ENCODE peak calls at places on chromosomes 7 and 10, in nine cellular contexts. E is cardiac fibroblast, U is heart left ventricle, M is left ventricle myocardium inferior, O is cardiac muscle cell, C is left lung, I is fibroblast of mammary gland, Y is A549, A is kidney epithelial cell. R is an unnamed sample.

GRCh38 chr7:81161459-81162075 is 242.7 kb upstream of the SEMA3C start:
- DNase-seq in E (peak), U (no peak), M (no peak), O (peak), C (no peak), I (peak), Y (peak), A (peak), R (no peak)

GRCh38 chr10:122126763-122127659 is 138.0 kb downstream of the TACC2 start:
- DNase-seq in E (peak), U (no peak), M (no peak), O (peak), C (peak), I (peak), Y (peak), A (peak), R (no peak)

GRCh38 chr10:19412531-19412930 is 363.9 kb downstream of the MALRD1 start:
- DNase-seq in E (peak), U (no peak), M (no peak), O (peak), C (no peak), I (peak), Y (peak), A (peak), R (no peak)

GRCh38 chr7:108152198-108152597 is 22.0 kb upstream of the LAMB4 start:
- DNase-seq in E (no peak), U (no peak), M (no peak), O (no peak), C (no peak), I (no peak), Y (no peak), A (no peak), R (no peak)

GRCh38 chr7:75835688-75836285 is 22.2 kb upstream of the CCL24 start:
- DNase-seq in E (no peak), U (no peak), M (no peak), O (no peak), C (no peak), I (no peak), Y (no peak), A (no peak), R (no peak)

GRCh38 chr7:154953006-154953684 is 49.8 kb downstream of the PAXIP1 start:
- DNase-seq in E (peak), U (peak), M (peak), O (peak), C (no peak), I (peak), Y (peak), A (no peak), R (peak)

GRCh38 chr10:103983367-103983911 is 16.5 kb downstream of the SLK start:
- DNase-seq in E (peak), U (no peak), M (no peak), O (no peak), C (no peak), I (no peak), Y (no peak), A (no peak), R (no peak)

GRCh38 chr7:85030893-85031292 is 156.0 kb downstream of the SEMA3D start:
- DNase-seq in E (peak), U (no peak), M (no peak), O (peak), C (no peak), I (peak), Y (peak), A (peak), R (no peak)

GRCh38 chr7:130959743-130960207 is 225.8 kb upstream of the KLF14 start:
- DNase-seq in E (peak), U (no peak), M (no peak), O (peak), C (no peak), I (peak), Y (peak), A (no peak), R (no peak)

GRCh38 chr7:50069613-50070012 is 23.4 kb downstream of the ZPBP start:
- DNase-seq in E (peak), U (no peak), M (no peak), O (peak), C (no peak), I (no peak), Y (no peak), A (no peak), R (no peak)

GRCh38 chr7:103073989-103074518 is 542 bp downstream of the FBXL13 start:
- DNase-seq in E (no peak), U (no peak), M (no peak), O (no peak), C (no peak), I (no peak), Y (peak), A (no peak), R (no peak)

GRCh38 chr7:25924061-25924460 is 227.9 kb upstream of the NFE2L3 start:
- DNase-seq in E (no peak), U (no peak), M (no peak), O (no peak), C (no peak), I (no peak), Y (no peak), A (no peak), R (no peak)

GRCh38 chr10:71636588-71636987 is 83.0 kb downstream of the C10orf105 start:
- DNase-seq in E (no peak), U (no peak), M (no peak), O (no peak), C (no peak), I (no peak), Y (no peak), A (no peak), R (no peak)

GRCh38 chr7:151665363-151665762 is 145.7 kb upstream of the RHEB start:
- DNase-seq in E (peak), U (peak), M (peak), O (peak), C (peak), I (peak), Y (no peak), A (no peak), R (peak)

GRCh38 chr7:11716185-11716584 is 115.8 kb downstream of the THSD7A start:
- DNase-seq in E (peak), U (peak), M (peak), O (peak), C (no peak), I (peak), Y (peak), A (peak), R (no peak)

GRCh38 chr7:50818324-50818723 is 35.6 kb upstream of the GRB10 start:
- DNase-seq in E (no peak), U (no peak), M (no peak), O (no peak), C (no peak), I (no peak), Y (no peak), A (no peak), R (no peak)

GRCh38 chr7:75055830-75056431 is 17.7 kb downstream of the RCC1L start:
- DNase-seq in E (peak), U (peak), M (no peak), O (peak), C (no peak), I (peak), Y (no peak), A (no peak), R (no peak)

GRCh38 chr7:20508109-20508508 is 107.4 kb upstream of the ABCB5 start:
- DNase-seq in E (no peak), U (no peak), M (no peak), O (no peak), C (no peak), I (no peak), Y (peak), A (no peak), R (no peak)

GRCh38 chr7:116258734-116259133 is 48.4 kb downstream of the TES start:
- DNase-seq in E (peak), U (no peak), M (no peak), O (peak), C (no peak), I (peak), Y (peak), A (no peak), R (no peak)

GRCh38 chr7:26306770-26307169 is 15.1 kb downstream of the SNX10 start:
- DNase-seq in E (no peak), U (no peak), M (no peak), O (no peak), C (no peak), I (peak), Y (no peak), A (no peak), R (no peak)

GRCh38 chr10:47145290-47145934 is 154.6 kb upstream of the GDF10 start:
- DNase-seq in E (no peak), U (no peak), M (no peak), O (no peak), C (no peak), I (no peak), Y (no peak), A (no peak), R (no peak)

GRCh38 chr10:103968441-103969391 is 1.8 kb downstream of the SLK start:
- DNase-seq in E (peak), U (no peak), M (no peak), O (no peak), C (no peak), I (no peak), Y (no peak), A (no peak), R (no peak)

GRCh38 chr10:103772096-103772845 is 83.1 kb downstream of the SH3PXD2A start:
- DNase-seq in E (peak), U (peak), M (peak), O (peak), C (peak), I (peak), Y (peak), A (no peak), R (peak)

GRCh38 chr7:43528581-43529354 is 54.1 kb upstream of the STK17A start:
- DNase-seq in E (no peak), U (no peak), M (no peak), O (no peak), C (no peak), I (no peak), Y (no peak), A (no peak), R (no peak)

GRCh38 chr7:20653636-20654035 is 38.2 kb downstream of the ABCB5 start:
- DNase-seq in E (no peak), U (no peak), M (no peak), O (no peak), C (no peak), I (no peak), Y (no peak), A (no peak), R (no peak)

GRCh38 chr10:97396056-97396455 is 5.1 kb downstream of the RRP12 start:
- DNase-seq in E (no peak), U (no peak), M (no peak), O (no peak), C (no peak), I (no peak), Y (no peak), A (no peak), R (no peak)

GRCh38 chr10:129094813-129095212 is 372.2 kb upstream of the MGMT start:
- DNase-seq in E (no peak), U (no peak), M (no peak), O (no peak), C (no peak), I (no peak), Y (no peak), A (no peak), R (no peak)

GRCh38 chr10:103803941-103804340 is 51.4 kb downstream of the SH3PXD2A start:
- DNase-seq in E (no peak), U (no peak), M (no peak), O (no peak), C (no peak), I (no peak), Y (no peak), A (no peak), R (no peak)

GRCh38 chr10:48466611-48467240 is 138.1 kb downstream of the ARHGAP22 start:
- DNase-seq in E (no peak), U (no peak), M (no peak), O (peak), C (peak), I (no peak), Y (no peak), A (no peak), R (peak)

GRCh38 chr10:33332183-33333031 is 2.1 kb downstream of the NRP1 start:
- DNase-seq in E (peak), U (no peak), M (no peak), O (peak), C (no peak), I (peak), Y (peak), A (no peak), R (no peak)

GRCh38 chr10:33331020-33331557 is 3.4 kb downstream of the NRP1 start:
- DNase-seq in E (no peak), U (no peak), M (no peak), O (no peak), C (no peak), I (peak), Y (no peak), A (no peak), R (no peak)

GRCh38 chr10:33329178-33329577 is 5.3 kb downstream of the NRP1 start:
- DNase-seq in E (no peak), U (no peak), M (no peak), O (no peak), C (no peak), I (no peak), Y (no peak), A (no peak), R (no peak)

GRCh38 chr10:33328253-33328652 is 6.2 kb downstream of the NRP1 start:
- DNase-seq in E (no peak), U (no peak), M (no peak), O (no peak), C (no peak), I (no peak), Y (no peak), A (no peak), R (no peak)

DNA sequence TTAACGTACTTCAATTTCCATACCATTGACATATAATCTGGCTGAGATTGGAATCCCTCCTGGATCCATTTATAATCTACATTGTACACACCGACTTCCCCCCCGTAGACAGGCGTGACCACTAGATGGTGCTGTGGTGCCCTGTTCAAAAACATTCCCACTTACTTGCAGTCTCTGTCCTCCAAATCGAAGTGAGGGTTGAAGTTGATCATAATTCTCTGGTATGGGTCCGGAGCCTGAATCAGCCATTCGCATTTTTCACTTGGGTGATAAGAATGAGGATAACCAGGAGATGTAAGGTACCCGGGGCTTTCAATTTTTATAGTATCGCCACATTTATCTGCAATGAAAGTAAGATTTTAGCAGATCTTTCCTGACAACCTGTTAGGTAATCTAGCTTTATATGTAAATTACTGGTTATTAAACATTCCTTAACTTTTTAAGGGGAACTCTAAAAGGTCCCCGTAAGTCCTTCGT is 3.9 kb downstream of the NRP1 start:
- DNase-seq in E (peak), U (peak), M (peak), O (peak), C (peak), I (peak), Y (peak), A (no peak), R (peak)
- H3K4me3 ChIP-seq in E (peak), U (peak), M (peak), O (peak), C (peak), I (peak), Y (peak), A (peak), R (peak)

GRCh38 chr7:156618078-156618790 is 22.3 kb upstream of the RNF32 start:
- DNase-seq in E (no peak), U (no peak), M (no peak), O (no peak), C (no peak), I (no peak), Y (no peak), A (no peak), R (no peak)

GRCh38 chr7:156614434-156615264 is 25.9 kb upstream of the RNF32 start:
- DNase-seq in E (no peak), U (no peak), M (no peak), O (no peak), C (no peak), I (no peak), Y (no peak), A (no peak), R (no peak)

GRCh38 chr7:156618791-156619367 is 21.7 kb upstream of the RNF32 start:
- DNase-seq in E (no peak), U (no peak), M (no peak), O (no peak), C (no peak), I (no peak), Y (no peak), A (no peak), R (no peak)

GRCh38 chr7:156616269-156617202 is 24.0 kb upstream of the RNF32 start:
- DNase-seq in E (no peak), U (no peak), M (no peak), O (no peak), C (no peak), I (no peak), Y (no peak), A (no peak), R (no peak)

GRCh38 chr7:156617215-156617614 is 23.4 kb upstream of the RNF32 start:
- DNase-seq in E (no peak), U (no peak), M (no peak), O (no peak), C (no peak), I (no peak), Y (no peak), A (no peak), R (no peak)
- H3K4me3 ChIP-seq in E (no peak), U (peak), M (peak), O (no peak), C (peak), I (no peak), Y (no peak), A (no peak), R (no peak)

GRCh38 chr7:143363011-143363937 is 761 bp upstream of the FAM131B start:
- DNase-seq in E (no peak), U (no peak), M (no peak), O (no peak), C (no peak), I (no peak), Y (no peak), A (no peak), R (no peak)

GRCh38 chr7:143362126-143362961 is at the start of gene FAM131B:
- DNase-seq in E (no peak), U (no peak), M (no peak), O (peak), C (no peak), I (no peak), Y (no peak), A (no peak), R (no peak)

GRCh38 chr7:143361552-143362125 is 874 bp downstream of the FAM131B start:
- DNase-seq in E (no peak), U (no peak), M (no peak), O (no peak), C (no peak), I (no peak), Y (no peak), A (no peak), R (no peak)

GRCh38 chr7:143359769-143360168 is 2.7 kb downstream of the FAM131B start:
- DNase-seq in E (no peak), U (no peak), M (no peak), O (no peak), C (no peak), I (no peak), Y (no peak), A (no peak), R (no peak)

DNA sequence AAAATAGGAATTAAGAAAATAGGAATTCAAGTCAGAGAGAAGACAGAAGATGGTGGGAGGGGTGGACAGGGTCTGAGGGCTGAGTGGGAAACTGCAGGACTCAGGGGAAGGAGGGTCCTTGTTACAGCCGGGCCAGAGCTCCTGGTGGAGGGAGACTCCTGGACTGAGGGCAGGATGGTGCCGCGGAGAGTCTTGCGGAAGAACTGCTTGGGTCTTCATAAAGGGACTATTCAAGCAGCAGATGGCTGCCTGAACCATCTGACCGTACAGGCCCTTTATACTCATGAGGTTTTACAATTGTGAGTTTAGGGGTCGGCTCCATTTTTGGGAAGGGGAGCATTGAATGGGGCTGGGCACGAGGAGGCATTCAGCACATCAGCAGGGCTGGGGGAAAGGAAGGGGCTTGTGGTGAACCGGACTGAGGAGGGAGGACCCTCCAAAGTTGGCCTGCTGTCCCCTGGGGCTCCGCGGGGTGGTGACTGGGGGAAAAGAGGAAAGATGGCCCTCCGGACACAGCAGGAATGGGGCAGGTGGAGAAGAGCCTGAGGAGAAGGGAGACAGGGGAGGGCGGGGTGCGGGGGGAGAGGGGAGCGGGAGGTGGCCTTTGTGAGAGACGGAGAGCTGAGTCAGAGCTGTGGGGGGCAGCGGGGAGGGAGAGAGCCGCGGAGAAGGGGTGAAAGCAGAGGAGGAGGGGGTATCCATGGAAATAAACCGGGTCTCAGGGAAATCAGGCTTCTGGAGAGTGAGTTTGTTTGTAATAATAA is 1.5 kb downstream of the FAM131B start:
- DNase-seq in E (no peak), U (no peak), M (no peak), O (no peak), C (no peak), I (no peak), Y (no peak), A (no peak), R (no peak)
- H3K4me3 ChIP-seq in E (no peak), U (no peak), M (peak), O (no peak), C (no peak), I (no peak), Y (peak), A (no peak), R (no peak)

GRCh38 chr7:86653919-86654659 is 10.4 kb downstream of the GRM3 start:
- DNase-seq in E (peak), U (no peak), M (no peak), O (peak), C (peak), I (no peak), Y (peak), A (no peak), R (no peak)
- H3K4me3 ChIP-seq in E (no peak), U (no peak), M (peak), O (no peak), C (no peak), I (no peak), Y (no peak), A (no peak), R (peak)

GRCh38 chr10:11699546-11700097 is 42.6 kb upstream of the ECHDC3 start:
- DNase-seq in E (no peak), U (no peak), M (no peak), O (no peak), C (no peak), I (no peak), Y (no peak), A (no peak), R (no peak)

GRCh38 chr10:11698691-11699545 is 43.3 kb upstream of the ECHDC3 start:
- DNase-seq in E (no peak), U (no peak), M (no peak), O (no peak), C (no peak), I (no peak), Y (no peak), A (no peak), R (no peak)

GRCh38 chr10:11701451-11702095 is 40.6 kb upstream of the ECHDC3 start:
- DNase-seq in E (no peak), U (no peak), M (no peak), O (no peak), C (no peak), I (no peak), Y (no peak), A (no peak), R (no peak)

GRCh38 chr10:11700539-11700938 is 41.6 kb upstream of the ECHDC3 start:
- DNase-seq in E (no peak), U (no peak), M (no peak), O (no peak), C (no peak), I (no peak), Y (no peak), A (no peak), R (no peak)

DNA sequence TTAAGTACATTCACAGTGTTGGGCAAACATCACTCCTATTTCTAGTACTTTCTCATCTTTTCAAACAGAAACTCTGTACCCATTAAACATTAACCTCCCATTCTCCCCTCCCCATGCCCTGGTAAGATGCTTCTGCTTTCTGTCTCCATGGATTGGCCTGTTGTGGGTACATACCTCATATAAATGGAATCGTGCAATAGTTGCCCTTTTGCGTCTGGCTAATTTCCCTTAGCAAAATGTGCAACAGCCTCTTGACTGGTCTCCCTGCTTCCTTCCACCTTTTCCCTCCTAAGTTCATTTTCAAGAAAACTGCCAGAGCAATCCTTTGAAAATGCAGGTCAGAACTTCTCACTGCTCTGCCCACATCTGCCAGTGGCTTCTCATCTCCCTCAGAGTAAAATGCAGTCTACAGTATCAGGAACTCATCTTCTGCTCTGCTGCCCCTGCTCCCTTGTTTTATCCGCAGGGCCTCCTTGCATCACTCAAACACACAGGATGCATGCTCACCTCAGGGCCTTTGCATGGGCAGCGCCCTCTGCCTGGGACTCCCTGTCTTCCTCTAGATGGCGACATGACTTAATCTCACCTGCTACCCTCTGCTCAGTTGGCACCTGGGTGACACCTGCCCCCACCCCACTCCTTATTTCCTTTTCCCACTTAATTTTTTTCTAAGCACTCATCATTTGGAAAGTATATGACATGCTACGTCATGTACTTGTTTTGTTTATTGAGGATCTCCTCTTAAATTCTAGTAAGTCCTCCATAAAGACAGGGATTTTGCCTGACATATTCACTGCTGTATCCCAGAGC is 44.3 kb upstream of the ECHDC3 start:
- DNase-seq in E (no peak), U (no peak), M (no peak), O (no peak), C (no peak), I (no peak), Y (no peak), A (no peak), R (no peak)
- H3K4me3 ChIP-seq in E (no peak), U (no peak), M (no peak), O (no peak), C (no peak), I (no peak), Y (no peak), A (no peak), R (no peak)